ENCODE peak calls at places on chromosomes 16 and 17, in nine cellular contexts. B is right atrium auricular region; S is neural progenitor cell; O is CD4-positive, alpha-beta T cell; T is ascending aorta; L is colonic mucosa; X is AG04450; F is psoas muscle; Y is fibroblast of lung. H is an unnamed sample.

GRCh38 chr17:82247856-82248671 is 19.2 kb downstream of the SLC16A3 start:
- DNase-seq in L (no peak), X (no peak), T (no peak), O (no peak), F (no peak), B (no peak), Y (no peak), S (no peak), H (no peak)

GRCh38 chr17:64107517-64108235 is 22.3 kb downstream of the ERN1 start:
- DNase-seq in X (no peak), F (no peak), S (no peak), B (no peak), O (no peak), Y (no peak), L (no peak), T (no peak), H (no peak)

GRCh38 chr16:24508614-24509013 is 30.8 kb upstream of the RBBP6 start:
- DNase-seq in B (no peak), S (no peak), L (no peak), X (peak; percentile 16), F (no peak), O (no peak), Y (peak; percentile 83), T (peak; percentile 26), H (no peak)

GRCh38 chr16:64412578-64413280 is 709.1 kb downstream of the CDH11 start:
- DNase-seq in S (no peak), L (no peak), T (no peak), B (no peak), Y (peak; percentile 81), X (no peak), F (peak; percentile 22), O (no peak), H (no peak)

GRCh38 chr16:4087990-4088577 is 28.2 kb downstream of the ADCY9 start:
- DNase-seq in B (no peak), L (no peak), O (no peak), F (no peak), T (no peak), Y (no peak), S (no peak), X (no peak), H (no peak)

GRCh38 chr16:22089910-22090309 is 2.4 kb upstream of the VWA3A start:
- DNase-seq in T (no peak), S (no peak), O (no peak), L (no peak), Y (no peak), F (no peak), B (no peak), X (no peak), H (no peak)

GRCh38 chr16:13554020-13554419 is 365.9 kb upstream of the ERCC4 start:
- DNase-seq in B (no peak), X (no peak), F (no peak), Y (no peak), T (no peak), O (no peak), L (no peak), S (no peak), H (no peak)

GRCh38 chr17:54947396-54947795 is 21.1 kb downstream of the COX11 start:
- DNase-seq in S (no peak), B (no peak), L (no peak), O (no peak), T (no peak), X (no peak), F (no peak), Y (no peak), H (no peak)

GRCh38 chr16:14455577-14455976 is 174.5 kb downstream of the PARN start:
- DNase-seq in T (no peak), Y (peak; percentile 40), O (no peak), X (no peak), S (no peak), F (no peak), B (no peak), L (no peak), H (no peak)

DNA sequence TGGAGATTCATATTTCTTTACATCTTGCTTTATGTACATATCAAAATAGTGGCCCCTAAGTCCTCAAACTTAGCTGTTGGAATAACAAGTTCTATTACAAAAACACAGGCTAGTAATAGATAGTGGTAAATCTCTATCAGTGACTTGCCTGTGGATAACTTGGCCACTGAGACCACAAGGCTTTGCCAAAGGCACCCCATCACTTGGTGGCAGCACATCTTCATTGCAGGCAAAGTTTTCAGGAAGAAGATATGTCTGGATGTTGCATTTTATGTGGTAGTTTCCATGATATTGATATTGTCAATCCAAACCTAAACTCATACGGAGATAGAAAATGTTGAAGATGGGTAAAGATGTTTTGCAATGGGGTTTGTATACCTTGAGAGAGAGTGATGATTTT is 58.5 kb downstream of the KNOP1 start:
- DNase-seq in X (no peak), O (no peak), B (no peak), T (no peak), S (no peak), Y (no peak), F (no peak), L (no peak), H (no peak)
- TF ChIP-seq CTCF in X (no peak), O (no peak), B (peak; percentile 39), T (no peak), S (no peak), Y (no peak), F (no peak), L (no peak), H (no peak)

GRCh38 chr17:1351967-1352366 is 48.1 kb downstream of the YWHAE start:
- DNase-seq in X (no peak), Y (no peak), F (no peak), T (no peak), S (no peak), B (no peak), L (no peak), O (no peak), H (no peak)
- TF ChIP-seq CTCF in X (no peak), Y (no peak), F (no peak), T (no peak), S (no peak), B (no peak), L (no peak), O (no peak), H (no peak)

GRCh38 chr17:42051013-42051400 is 606 bp upstream of the C17orf113 start:
- DNase-seq in O (no peak), T (no peak), S (no peak), X (no peak), Y (no peak), F (no peak), L (peak; percentile 31), B (no peak), H (no peak)

GRCh38 chr17:42052478-42052877 is 2.1 kb upstream of the C17orf113 start:
- DNase-seq in O (no peak), S (no peak), L (no peak), Y (no peak), X (no peak), T (no peak), B (no peak), F (no peak), H (no peak)

GRCh38 chr17:42049834-42050359 is 504 bp downstream of the C17orf113 start:
- DNase-seq in S (no peak), X (no peak), L (peak; percentile 32), F (no peak), Y (no peak), T (no peak), O (no peak), B (no peak), H (no peak)

GRCh38 chr17:42051645-42052044 is 1.2 kb upstream of the C17orf113 start:
- DNase-seq in T (no peak), L (no peak), S (no peak), Y (no peak), F (no peak), B (no peak), O (no peak), X (no peak), H (no peak)

GRCh38 chr17:42050360-42051012 is at the start of gene C17orf113:
- DNase-seq in F (peak; percentile 58), Y (peak; percentile 13), T (no peak), O (peak; percentile 34), B (no peak), L (peak; percentile 59), X (no peak), S (peak; percentile 88), H (peak; percentile 49)
- TF ChIP-seq CTCF in F (peak; percentile 44), Y (peak; percentile 27), T (peak; percentile 36), O (no peak), B (peak; percentile 54), L (no peak), X (peak; percentile 5), S (peak; percentile 48), H (peak; percentile 59)

GRCh38 chr16:78660795-78661194 is 561.3 kb downstream of the WWOX start:
- DNase-seq in L (no peak), B (no peak), X (no peak), F (no peak), Y (no peak), T (no peak), O (no peak), S (no peak), H (no peak)

GRCh38 chr16:78656887-78657286 is 557.4 kb downstream of the WWOX start:
- DNase-seq in X (no peak), S (no peak), Y (no peak), O (no peak), T (no peak), L (no peak), B (no peak), F (no peak), H (no peak)

GRCh38 chr16:78655481-78656114 is 556.1 kb downstream of the WWOX start:
- DNase-seq in O (no peak), Y (no peak), S (no peak), L (no peak), B (no peak), F (no peak), T (no peak), X (no peak), H (no peak)

GRCh38 chr16:78659668-78660217 is 560.3 kb downstream of the WWOX start:
- DNase-seq in L (no peak), O (no peak), F (no peak), Y (no peak), T (no peak), B (no peak), X (no peak), S (no peak), H (no peak)

DNA sequence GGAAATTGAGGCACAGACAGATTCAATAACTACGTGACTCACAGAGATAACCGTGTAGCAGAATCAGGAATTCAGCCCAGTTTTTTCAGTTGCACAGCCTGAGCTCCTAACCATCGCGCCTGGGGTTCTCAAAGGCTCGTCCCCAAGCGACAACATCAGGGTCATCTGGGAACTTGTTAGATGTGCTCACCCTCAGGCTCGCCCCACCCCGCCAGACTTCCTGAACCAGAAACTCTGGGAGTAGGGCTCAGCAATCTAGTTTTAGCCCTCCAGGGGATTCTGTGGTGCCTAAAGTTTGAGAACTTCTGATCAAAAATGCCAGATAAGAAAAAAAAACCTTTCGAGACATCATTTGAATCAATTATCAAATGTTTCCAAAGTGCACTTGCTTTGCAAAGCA is 559.8 kb downstream of the WWOX start:
- DNase-seq in L (no peak), Y (no peak), T (no peak), F (no peak), X (no peak), B (no peak), O (no peak), S (no peak), H (no peak)
- TF ChIP-seq CTCF in L (no peak), Y (no peak), T (no peak), F (no peak), X (no peak), B (no peak), O (no peak), S (no peak), H (no peak)

DNA sequence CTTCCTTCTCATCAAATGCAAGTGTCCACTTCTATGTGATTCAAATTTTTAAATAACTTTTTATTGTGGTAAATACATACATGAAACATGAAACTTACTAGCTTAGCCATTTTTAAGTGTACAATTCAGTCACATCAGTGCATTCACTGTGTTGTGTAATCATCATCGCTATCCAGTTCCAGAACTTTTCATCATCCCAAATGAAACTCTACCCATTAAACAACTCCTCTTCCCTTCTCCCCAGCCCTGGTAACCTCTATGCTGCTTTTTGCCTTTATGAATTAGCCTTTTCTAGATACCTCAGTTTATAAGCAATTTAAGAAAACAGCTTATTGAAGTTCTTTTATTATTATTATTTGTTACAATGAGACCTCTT is 41.1 kb upstream of the IL34 start:
- DNase-seq in S (no peak), B (no peak), X (no peak), L (no peak), Y (no peak), O (no peak), F (no peak), T (no peak), H (no peak)
- TF ChIP-seq CTCF in S (no peak), B (no peak), X (no peak), L (no peak), Y (no peak), O (no peak), F (no peak), T (no peak), H (no peak)

H was measured in B cell.